ENCODE peak calls at places on chromosomes 2 and 18, in nine cellular contexts. G is lower leg skin, Y is HCT116, X is transverse colon, T is right lobe of liver, I is breast epithelium, J is ovary, L is GM12878, W is H1. V is an unnamed sample.

GRCh38 chr2:227460833-227461232 is 11.1 kb upstream of the AGFG1 start:
- DNase-seq in L (no peak), Y (no peak), T (no peak), X (no peak), W (no peak), G (no peak), I (no peak), J (no peak), V (no peak)

GRCh38 chr2:43278683-43279220 is 52.3 kb upstream of the ZFP36L2 start:
- DNase-seq in J (no peak), T (no peak), L (no peak), G (no peak), W (no peak), I (no peak), Y (no peak), X (no peak), V (no peak)

GRCh38 chr2:114122861-114123391 is 233.0 kb downstream of the ACTR3 start:
- DNase-seq in T (no peak), J (no peak), I (no peak), W (no peak), Y (no peak), G (no peak), L (no peak), X (no peak), V (no peak)

GRCh38 chr2:203799905-203800304 is 67.7 kb upstream of the CTLA4 start:
- DNase-seq in I (no peak), X (no peak), W (no peak), T (no peak), G (no peak), Y (no peak), J (no peak), L (peak), V (no peak)

GRCh38 chr2:237700583-237701032 is 73.2 kb downstream of the LRRFIP1 start:
- DNase-seq in J (no peak), X (peak), I (no peak), L (peak), W (no peak), T (no peak), G (no peak), Y (no peak), V (peak)

GRCh38 chr18:3262234-3263171 is 570 bp downstream of the MYL12B start:
- DNase-seq in T (no peak), I (no peak), X (no peak), L (no peak), J (no peak), W (peak), Y (no peak), G (no peak), V (no peak)

GRCh38 chr2:62197609-62198236 is 1.8 kb downstream of the B3GNT2 start:
- DNase-seq in G (no peak), J (peak), Y (no peak), X (peak), I (no peak), L (no peak), T (peak), W (peak), V (peak)

GRCh38 chr2:110858135-110858737 is 125.9 kb downstream of the ACOXL start:
- DNase-seq in L (peak), T (no peak), J (no peak), I (no peak), G (no peak), X (peak), Y (no peak), W (no peak), V (no peak)

GRCh38 chr2:61905372-61906186 is at the start of gene COMMD1:
- DNase-seq in X (peak), L (peak), Y (no peak), T (peak), G (peak), J (peak), W (peak), I (peak), V (peak)

GRCh38 chr18:33114749-33115148 is 325.8 kb downstream of the CCDC178 start:
- DNase-seq in L (no peak), G (no peak), W (no peak), X (no peak), J (no peak), Y (no peak), I (no peak), T (no peak), V (no peak)

GRCh38 chr2:236674646-236675045 is 105.0 kb downstream of the ACKR3 start:
- DNase-seq in I (no peak), Y (no peak), J (no peak), W (no peak), L (no peak), X (no peak), G (peak), T (no peak), V (no peak)

GRCh38 chr2:167136876-167137579 is 248.7 kb downstream of the XIRP2 start:
- DNase-seq in G (no peak), X (no peak), J (no peak), I (no peak), W (no peak), T (no peak), Y (no peak), L (no peak), V (no peak)

GRCh38 chr2:38315707-38316333 is 61.3 kb downstream of the ATL2 start:
- DNase-seq in I (no peak), Y (peak), T (no peak), W (no peak), L (peak), J (no peak), G (no peak), X (no peak), V (no peak)

GRCh38 chr2:241441492-241441891 is 66.9 kb downstream of the STK25 start:
- DNase-seq in X (no peak), I (no peak), T (no peak), Y (no peak), J (no peak), G (no peak), L (no peak), W (no peak), V (no peak)

GRCh38 chr2:20224716-20225293 is at the start of gene SDC1:
- DNase-seq in W (peak), L (no peak), T (peak), X (peak), G (no peak), J (peak), Y (no peak), I (peak), V (peak)

GRCh38 chr2:26179446-26179907 is 6.6 kb downstream of the GAREM2 start:
- DNase-seq in L (no peak), T (no peak), W (no peak), J (no peak), X (no peak), Y (no peak), I (no peak), G (no peak), V (no peak)

GRCh38 chr18:55988537-55988936 is 400.5 kb upstream of the TCF4 start:
- DNase-seq in W (no peak), X (no peak), T (no peak), Y (no peak), J (no peak), L (no peak), I (no peak), G (no peak), V (peak)

DNA sequence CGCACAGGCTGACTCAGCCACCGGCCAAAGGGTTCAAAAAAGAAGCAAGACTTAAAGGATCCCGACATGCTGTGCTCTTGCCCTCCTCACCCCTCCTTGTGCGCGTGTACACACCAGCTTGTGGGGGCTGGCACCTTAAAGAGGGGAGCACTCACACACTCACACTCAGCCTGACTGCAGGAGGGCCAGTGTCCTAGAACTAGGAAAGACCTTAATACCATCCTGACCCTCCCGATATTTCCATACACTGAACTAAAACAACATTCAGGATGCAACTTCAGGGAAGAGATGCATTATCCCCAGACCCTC is 5.6 kb downstream of the PKDCC start:
- DNase-seq in X (no peak), J (no peak), W (no peak), I (no peak), T (no peak), Y (no peak), L (no peak), G (no peak), V (no peak)
- H3K4me3 ChIP-seq in X (no peak), J (no peak), W (no peak), I (no peak), T (no peak), Y (no peak), L (no peak), G (no peak), V (no peak)

DNA sequence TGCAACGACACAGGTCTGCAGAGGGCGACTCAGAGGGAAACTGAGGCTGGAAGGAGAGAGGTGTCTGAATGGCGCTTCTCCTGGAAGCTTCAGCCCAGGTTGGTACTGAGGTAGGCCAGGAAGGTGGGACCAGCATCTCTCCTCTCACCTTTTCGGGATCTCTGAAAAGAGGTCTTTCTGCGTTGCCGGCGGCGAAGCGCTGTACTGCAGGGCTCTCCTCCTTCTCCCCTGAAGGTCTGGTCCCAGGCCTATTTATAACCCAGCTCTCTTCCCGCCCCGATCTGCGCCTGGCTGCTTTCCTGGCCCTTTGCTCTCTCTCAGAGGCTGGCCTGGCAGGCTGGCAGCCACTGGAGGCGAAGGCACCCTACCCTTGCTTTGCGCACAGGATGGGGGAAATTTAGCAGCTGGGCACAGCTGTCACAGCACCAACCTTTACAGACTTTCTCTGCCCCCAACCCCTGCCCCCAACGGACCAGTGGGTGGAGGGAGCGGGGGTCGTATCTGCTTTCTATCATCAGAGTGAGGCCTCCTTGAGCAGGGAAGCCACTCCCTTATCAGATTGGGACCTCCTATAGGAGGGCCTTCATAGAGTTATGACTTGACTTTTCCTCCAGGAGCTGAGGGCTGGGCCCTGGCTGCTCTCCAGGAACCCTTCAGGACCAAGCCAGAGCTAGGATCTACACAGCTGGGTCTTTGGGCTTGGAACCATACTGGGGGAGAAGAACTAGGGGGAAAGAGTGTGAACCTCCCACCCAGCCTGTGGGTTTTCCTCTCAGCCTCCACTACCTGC is 1.1 kb downstream of the DYSF start:
- DNase-seq in G (no peak), T (peak), L (no peak), J (no peak), I (no peak), W (peak), Y (no peak), X (no peak), V (peak)
- TF ChIP-seq CTCF in G (no peak), T (no peak), L (no peak), J (no peak), I (no peak), W (no peak), Y (no peak), X (no peak), V (peak)

GRCh38 chr18:45962866-45963265 is 4.3 kb downstream of the EPG5 start:
- DNase-seq in T (no peak), G (no peak), W (no peak), X (no peak), I (no peak), J (no peak), Y (no peak), L (no peak), V (no peak)
- TF ChIP-seq POLR2A in T (no peak), G (no peak), W (no peak), X (no peak), I (no peak), J (no peak), Y (no peak), L (no peak), V (no peak)

GRCh38 chr2:55948176-55948921 is 24.8 kb upstream of the EFEMP1 start:
- DNase-seq in I (no peak), X (no peak), W (no peak), T (no peak), G (no peak), Y (no peak), L (no peak), J (no peak), V (no peak)

GRCh38 chr2:55947759-55948158 is 24.2 kb upstream of the EFEMP1 start:
- DNase-seq in L (no peak), G (no peak), W (no peak), T (no peak), I (no peak), X (no peak), Y (no peak), J (no peak), V (no peak)

GRCh38 chr2:55949613-55950012 is 26.0 kb upstream of the EFEMP1 start:
- DNase-seq in I (no peak), L (no peak), Y (no peak), W (no peak), G (no peak), X (no peak), T (no peak), J (no peak), V (no peak)

GRCh38 chr2:55951533-55951932 is 28.0 kb upstream of the EFEMP1 start:
- DNase-seq in W (no peak), L (no peak), T (no peak), G (no peak), X (no peak), I (no peak), J (no peak), Y (no peak), V (no peak)

DNA sequence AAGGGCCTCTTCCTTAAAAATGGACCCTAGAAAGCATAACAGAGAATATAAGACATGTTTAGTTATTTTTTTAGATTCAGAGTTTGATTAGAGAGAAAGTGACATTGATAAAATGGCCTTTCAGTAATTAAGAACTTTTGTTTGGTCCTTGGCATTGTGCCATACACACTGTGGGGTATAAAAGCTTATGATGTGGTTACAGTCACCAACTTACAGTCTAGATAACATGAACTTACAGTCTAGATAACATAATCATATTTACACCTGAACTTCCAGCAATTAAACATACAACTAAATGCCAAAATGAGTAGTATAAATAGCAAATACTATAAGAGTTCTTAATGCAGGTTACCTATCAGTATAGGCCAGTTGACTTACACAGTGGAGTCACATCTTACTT is 25.6 kb upstream of the EFEMP1 start:
- DNase-seq in L (no peak), Y (no peak), W (no peak), J (no peak), I (no peak), T (no peak), G (no peak), X (no peak), V (no peak)
- H3K4me3 ChIP-seq in L (no peak), Y (no peak), W (no peak), J (no peak), I (no peak), T (no peak), G (no peak), X (no peak), V (no peak)

V was measured in heart left ventricle.